ENCODE peak calls at places on chromosomes 7 and 10, in nine cellular contexts. D, J, C, R, O, Z, K, U and Y are unnamed samples. For H3K4me1, the result is how much of the 10 kb centered on the place peaks cover.

GRCh38 chr10:15121707-15122106 is 24.6 kb downstream of the RPP38 start:
- DNase-seq in D (no peak), J (no peak), C (no peak), R (no peak), O (no peak), Z (no peak), K (no peak), U (no peak), Y (no peak)

GRCh38 chr7:100840470-100841100 is 11.9 kb upstream of the SLC12A9 start:
- DNase-seq in D (no peak), J (no peak), C (no peak), R (peak), O (no peak), Z (no peak), K (no peak), U (no peak), Y (no peak)

GRCh38 chr7:123432601-123433000 is 101.8 kb downstream of the IQUB start:
- DNase-seq in D (no peak), J (no peak), C (no peak), R (no peak), O (no peak), Z (no peak), K (peak), U (no peak), Y (no peak)

GRCh38 chr10:126186746-126187145 is 201.5 kb downstream of the ADAM12 start:
- DNase-seq in D (no peak), J (no peak), C (no peak), R (no peak), O (no peak), Z (no peak), K (no peak), U (no peak), Y (no peak)

GRCh38 chr10:89861584-89862287 is 160.3 kb downstream of the KIF20B start:
- DNase-seq in D (no peak), J (no peak), C (peak), R (no peak), O (peak), Z (no peak), K (peak), U (no peak), Y (no peak)

GRCh38 chr7:1810521-1810920 is 140.4 kb downstream of the ELFN1 start:
- DNase-seq in D (no peak), J (peak), C (no peak), R (no peak), O (no peak), Z (no peak), K (no peak), U (no peak), Y (no peak)

GRCh38 chr7:5177060-5177459 is 13.0 kb upstream of the WIPI2 start:
- DNase-seq in D (peak), J (peak), C (peak), R (no peak), O (peak), Z (peak), K (peak), U (no peak), Y (peak)

GRCh38 chr10:122648599-122649428 is 50.8 kb downstream of the C10orf120 start:
- DNase-seq in D (peak), J (peak), C (peak), R (peak), O (peak), Z (peak), K (peak), U (peak), Y (peak)

GRCh38 chr7:21944616-21945373 is 904 bp downstream of the CDCA7L start:
- DNase-seq in D (no peak), J (no peak), C (peak), R (peak), O (peak), Z (peak), K (peak), U (peak), Y (no peak)

GRCh38 chr7:28106316-28106957 is 74.2 kb downstream of the JAZF1 start:
- DNase-seq in D (no peak), J (no peak), C (no peak), R (no peak), O (no peak), Z (no peak), K (no peak), U (peak), Y (peak)

GRCh38 chr7:97006951-97007861 is 1.9 kb downstream of the DLX6 start:
- DNase-seq in D (no peak), J (no peak), C (no peak), R (peak), O (no peak), Z (no peak), K (no peak), U (no peak), Y (no peak)

DNA sequence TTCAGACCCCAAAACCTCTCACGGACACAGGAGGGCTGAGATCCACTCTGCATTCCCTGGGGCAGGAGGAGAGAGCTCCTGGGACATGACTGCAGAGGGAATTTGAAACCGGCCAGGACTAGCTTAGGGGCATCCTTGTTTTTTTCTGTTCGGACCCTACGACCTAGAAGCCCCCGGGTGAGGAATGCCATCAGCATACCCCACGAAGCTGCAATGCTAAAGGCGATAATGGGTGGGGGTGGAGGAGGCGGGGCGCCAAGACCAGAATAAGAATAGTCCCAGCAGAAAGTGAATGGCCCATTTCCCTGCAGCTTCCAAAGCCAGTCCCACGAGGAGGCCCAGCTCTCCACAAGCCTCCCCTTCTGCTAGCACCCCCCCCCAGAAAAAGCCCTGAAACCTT is 4.0 kb downstream of the PDGFA start:
- DNase-seq in D (no peak), J (no peak), C (no peak), R (peak), O (no peak), Z (no peak), K (no peak), U (no peak), Y (no peak)
- H3K4me3 ChIP-seq in D (no peak), J (peak), C (no peak), R (no peak), O (peak), Z (no peak), K (no peak), U (no peak), Y (no peak)

DNA sequence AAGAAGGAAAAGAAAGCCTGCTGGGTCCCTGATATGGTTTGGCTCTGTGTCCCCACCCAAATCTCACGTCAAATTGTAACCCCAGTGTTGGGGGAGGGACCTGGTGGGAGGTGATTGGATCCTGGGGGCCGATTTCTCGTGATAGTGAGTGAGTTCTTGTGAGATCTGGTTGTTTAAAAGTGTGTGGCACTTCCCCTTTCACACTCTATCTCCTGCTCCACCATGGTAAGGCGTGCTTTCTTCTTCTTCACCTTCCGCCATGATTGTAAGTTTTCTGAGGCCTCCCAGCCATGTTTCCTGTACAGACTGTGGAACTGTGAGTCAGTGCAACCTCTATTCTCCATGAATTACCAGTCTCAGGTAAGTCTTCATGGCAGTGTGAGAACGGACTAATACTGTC is 42.6 kb downstream of the INPP5A start:
- DNase-seq in D (no peak), J (no peak), C (no peak), R (no peak), O (no peak), Z (no peak), K (no peak), U (no peak), Y (no peak)
- H3K4me1 ChIP-seq in D (under half), J (half or more), C (under half), R (under half), O (half or more), Z (under half), K (under half), U (under half), Y (half or more)

GRCh38 chr10:103555712-103556111 is 62.2 kb downstream of the NEURL1 start:
- DNase-seq in D (no peak), J (no peak), C (no peak), R (no peak), O (no peak), Z (no peak), K (no peak), U (no peak), Y (no peak)
- H3K4me3 ChIP-seq in D (peak), J (peak), C (peak), R (peak), O (peak), Z (no peak), K (no peak), U (peak), Y (peak)

GRCh38 chr7:16982640-16983103 is 100.9 kb upstream of the AGR3 start:
- DNase-seq in D (no peak), J (no peak), C (peak), R (no peak), O (peak), Z (peak), K (peak), U (peak), Y (no peak)
- H3K4me1 ChIP-seq in D (under half), J (under half), C (under half), R (under half), O (under half), Z (under half), K (under half), U (under half), Y (under half)

GRCh38 chr10:132393695-132394181 is 3.3 kb upstream of the PWWP2B start:
- DNase-seq in D (no peak), J (no peak), C (no peak), R (no peak), O (no peak), Z (no peak), K (no peak), U (no peak), Y (no peak)
- H3K4me3 ChIP-seq in D (no peak), J (no peak), C (no peak), R (no peak), O (no peak), Z (no peak), K (no peak), U (no peak), Y (no peak)

GRCh38 chr7:90723866-90724265 is 127.7 kb downstream of the CDK14 start:
- DNase-seq in D (no peak), J (no peak), C (no peak), R (no peak), O (no peak), Z (no peak), K (peak), U (no peak), Y (no peak)

GRCh38 chr7:90723233-90723632 is 127.1 kb downstream of the CDK14 start:
- DNase-seq in D (no peak), J (no peak), C (no peak), R (no peak), O (no peak), Z (no peak), K (peak), U (no peak), Y (no peak)

GRCh38 chr7:90719159-90719558 is 123.0 kb downstream of the CDK14 start:
- DNase-seq in D (no peak), J (no peak), C (no peak), R (no peak), O (no peak), Z (no peak), K (no peak), U (no peak), Y (no peak)

GRCh38 chr7:90720970-90721768 is 125.0 kb downstream of the CDK14 start:
- DNase-seq in D (peak), J (no peak), C (peak), R (no peak), O (no peak), Z (peak), K (peak), U (no peak), Y (no peak)

GRCh38 chr7:90721869-90722431 is 125.8 kb downstream of the CDK14 start:
- DNase-seq in D (no peak), J (no peak), C (no peak), R (no peak), O (no peak), Z (no peak), K (no peak), U (no peak), Y (no peak)
- H3K4me1 ChIP-seq in D (under half), J (half or more), C (half or more), R (under half), O (under half), Z (under half), K (under half), U (under half), Y (under half)

GRCh38 chr7:32059289-32060045 is 10.7 kb downstream of the PDE1C start:
- DNase-seq in D (no peak), J (no peak), C (peak), R (peak), O (no peak), Z (no peak), K (peak), U (no peak), Y (no peak)
- H3K4me3 ChIP-seq in D (peak), J (peak), C (no peak), R (no peak), O (no peak), Z (peak), K (peak), U (no peak), Y (no peak)

GRCh38 chr10:114310346-114310745 is 71.3 kb downstream of the VWA2 start:
- DNase-seq in D (no peak), J (peak), C (no peak), R (no peak), O (no peak), Z (no peak), K (no peak), U (no peak), Y (no peak)

GRCh38 chr10:114306116-114306973 is 67.3 kb downstream of the VWA2 start:
- DNase-seq in D (no peak), J (peak), C (no peak), R (peak), O (no peak), Z (no peak), K (peak), U (no peak), Y (no peak)

GRCh38 chr10:114309111-114309651 is 70.1 kb downstream of the VWA2 start:
- DNase-seq in D (no peak), J (peak), C (no peak), R (no peak), O (no peak), Z (no peak), K (no peak), U (no peak), Y (no peak)

GRCh38 chr10:114307731-114308130 is 68.7 kb downstream of the VWA2 start:
- DNase-seq in D (no peak), J (peak), C (no peak), R (no peak), O (no peak), Z (no peak), K (no peak), U (no peak), Y (no peak)

GRCh38 chr10:114308470-114309110 is 69.5 kb downstream of the VWA2 start:
- DNase-seq in D (no peak), J (peak), C (no peak), R (no peak), O (no peak), Z (no peak), K (no peak), U (no peak), Y (no peak)
- H3K4me1 ChIP-seq in D (under half), J (under half), C (under half), R (under half), O (under half), Z (under half), K (under half), U (under half), Y (under half)